ENCODE peak calls at places on chromosomes 16 and 17, in five cellular contexts. Z is stimulated activated CD4-positive, alpha-beta T cell treated with anti-CD3 and anti-CD28 coated beads, TNF-alpha, amount 100 ng/mL, for 1 hour; U is KBM-7; A is WTC11; Q is naive thymus-derived CD4-positive, alpha-beta T cell. O is an unnamed sample.
A peak's percentile ranks its signal among the peaks of the same experiment; 100 is the strongest.

GRCh38 chr17:7932949-7933348 is 943 bp downstream of the CNTROB start:
- DNase-seq in Z (no peak), U (peak; percentile 65), A (peak; percentile 26), Q (no peak), O (peak; percentile 32)

GRCh38 chr16:85612191-85612800 is 826 bp upstream of the GSE1 start:
- DNase-seq in Z (no peak), U (peak; percentile 79), A (no peak), Q (no peak), O (peak; percentile 88)

GRCh38 chr16:2023098-2023925 is 3.4 kb upstream of the NHERF2 start:
- DNase-seq in Z (peak; percentile 99), U (peak; percentile 95), A (peak; percentile 98), Q (peak; percentile 98), O (peak; percentile 74)

GRCh38 chr16:11992008-11992584 is 15.6 kb downstream of the SNX29 start:
- DNase-seq in Z (no peak), U (no peak), A (no peak), Q (no peak), O (no peak)

GRCh38 chr17:36183811-36184765 is 7.7 kb upstream of the TBC1D3B start:
- DNase-seq in Z (no peak), U (no peak), A (no peak), Q (no peak), O (no peak)

GRCh38 chr17:38851434-38851833 is 2.1 kb downstream of the RPL23 start:
- DNase-seq in Z (no peak), U (no peak), A (no peak), Q (no peak), O (no peak)

GRCh38 chr16:8626946-8627345 is 5.4 kb downstream of the METTL22 start:
- DNase-seq in Z (no peak), U (no peak), A (no peak), Q (no peak), O (no peak)

GRCh38 chr17:488993-489757 is 136.6 kb upstream of the RPH3AL start:
- DNase-seq in Z (no peak), U (peak; percentile 73), A (peak; percentile 48), Q (peak; percentile 43), O (peak; percentile 26)

GRCh38 chr16:75380870-75381269 is 52.4 kb downstream of the CFDP1 start:
- DNase-seq in Z (no peak), U (no peak), A (no peak), Q (no peak), O (no peak)

GRCh38 chr17:69761767-69762321 is 313.2 kb upstream of the KCNJ16 start:
- DNase-seq in Z (no peak), U (no peak), A (no peak), Q (no peak), O (peak; percentile 87)

GRCh38 chr17:40779181-40779909 is 3.0 kb downstream of the KRT27 start:
- DNase-seq in Z (peak; percentile 16), U (peak; percentile 27), A (peak; percentile 35), Q (no peak), O (no peak)

GRCh38 chr16:19136549-19137196 is 22.9 kb downstream of the ITPRIPL2 start:
- DNase-seq in Z (no peak), U (no peak), A (no peak), Q (no peak), O (peak; percentile 22)

GRCh38 chr17:81429353-81429774 is 34.1 kb downstream of the BAHCC1 start:
- DNase-seq in Z (no peak), U (no peak), A (no peak), Q (no peak), O (peak; percentile 64)

GRCh38 chr17:17950347-17950746 is 21.9 kb downstream of the TOM1L2 start:
- DNase-seq in Z (no peak), U (no peak), A (no peak), Q (no peak), O (no peak)

GRCh38 chr17:35080536-35080935 is 17.0 kb upstream of the RFFL start:
- DNase-seq in Z (no peak), U (no peak), A (no peak), Q (no peak), O (no peak)

GRCh38 chr16:2054543-2055245 is 6.9 kb downstream of the TSC2 start:
- DNase-seq in Z (no peak), U (no peak), A (no peak), Q (no peak), O (no peak)

GRCh38 chr16:2987286-2987685 is 7.0 kb upstream of the PKMYT1 start:
- DNase-seq in Z (no peak), U (no peak), A (no peak), Q (no peak), O (no peak)

GRCh38 chr17:46741122-46741725 is 77.3 kb downstream of the WNT3 start:
- DNase-seq in Z (no peak), U (no peak), A (no peak), Q (no peak), O (no peak)

GRCh38 chr16:49498241-49499017 is 124.8 kb downstream of the C16orf78 start:
- DNase-seq in Z (no peak), U (no peak), A (no peak), Q (no peak), O (no peak)

GRCh38 chr16:11572301-11572995 is 14.3 kb downstream of the LITAF start:
- DNase-seq in Z (no peak), U (no peak), A (no peak), Q (peak; percentile 74), O (no peak)

GRCh38 chr16:67968440-67969285 is at the start of gene SLC12A4:
- DNase-seq in Z (peak; percentile 82), U (peak; percentile 71), A (peak; percentile 78), Q (peak; percentile 79), O (peak; percentile 71)

GRCh38 chr16:10868562-10869469 is 8.2 kb upstream of the CIITA start:
- DNase-seq in Z (no peak), U (peak; percentile 91), A (no peak), Q (no peak), O (no peak)

GRCh38 chr17:16818821-16819683 is 129.0 kb downstream of the CCDC144A start:
- DNase-seq in Z (no peak), U (no peak), A (no peak), Q (no peak), O (no peak)

GRCh38 chr16:80197790-80198201 is 343.0 kb upstream of the DYNLRB2 start:
- DNase-seq in Z (no peak), U (no peak), A (no peak), Q (no peak), O (peak; percentile 93)

GRCh38 chr17:2853111-2853721 is 57.0 kb downstream of the RAP1GAP2 start:
- DNase-seq in Z (no peak), U (peak; percentile 36), A (peak; percentile 71), Q (peak; percentile 38), O (peak; percentile 60)

GRCh38 chr16:79006762-79007161 is 593.8 kb downstream of the MAF start:
- DNase-seq in Z (no peak), U (peak; percentile 28), A (no peak), Q (no peak), O (no peak)

GRCh38 chr16:1286492-1287094 is 22.8 kb upstream of the UBE2I start:
- DNase-seq in Z (no peak), U (no peak), A (no peak), Q (no peak), O (no peak)

GRCh38 chr17:63364387-63364786 is 81.7 kb downstream of the CYB561 start:
- DNase-seq in Z (no peak), U (no peak), A (no peak), Q (no peak), O (no peak)

GRCh38 chr17:50219939-50220465 is 18.6 kb upstream of the COL1A1 start:
- DNase-seq in Z (no peak), U (no peak), A (no peak), Q (no peak), O (no peak)

GRCh38 chr17:76672270-76672851 is 28.8 kb upstream of the ST6GALNAC1 start:
- DNase-seq in Z (no peak), U (no peak), A (no peak), Q (no peak), O (no peak)

O was measured in mammary epithelial cell.